ENCODE peak calls at places on chromosomes 2 and 18, in eight cellular contexts. H is endothelial cell of umbilical vein, Q is neural progenitor cell, Z is IMR-90, N is GM12878, A is HCT116, G is PC-9, W is GM23338. S is an unnamed sample.
A peak's percentile ranks its signal among the peaks of the same experiment; 100 is the strongest.

GRCh38 chr2:240949791-240950705 is 43.9 kb downstream of the CROCC2 start:
- DNase-seq in H (no peak), Q (no peak), Z (no peak), N (no peak), A (no peak), G (no peak), W (no peak), S (no peak)

GRCh38 chr2:231161252-231162035 is 36.6 kb upstream of the HTR2B start:
- DNase-seq in H (no peak), Q (no peak), Z (no peak), N (no peak), A (no peak), G (no peak), W (no peak), S (no peak)

GRCh38 chr2:180907731-180908130 is 72.7 kb upstream of the UBE2E3 start:
- DNase-seq in H (no peak), Q (no peak), Z (peak; percentile 84), N (no peak), A (no peak), G (no peak), W (no peak), S (peak; percentile 93)

GRCh38 chr2:159737917-159738296 is 25.6 kb downstream of the MARCHF7 start:
- DNase-seq in H (no peak), Q (no peak), Z (no peak), N (no peak), A (no peak), G (no peak), W (no peak), S (no peak)

GRCh38 chr2:40367652-40368051 is 84.2 kb downstream of the SLC8A1 start:
- DNase-seq in H (no peak), Q (no peak), Z (peak; percentile 93), N (no peak), A (no peak), G (no peak), W (no peak), S (peak; percentile 87)

GRCh38 chr2:236687296-236687955 is 117.8 kb downstream of the ACKR3 start:
- DNase-seq in H (no peak), Q (no peak), Z (no peak), N (no peak), A (no peak), G (no peak), W (no peak), S (no peak)

GRCh38 chr2:111117666-111118454 is 2.9 kb upstream of the BCL2L11 start:
- DNase-seq in H (peak; percentile 66), Q (peak; percentile 63), Z (peak; percentile 77), N (no peak), A (no peak), G (no peak), W (peak; percentile 47), S (peak; percentile 73)

GRCh38 chr2:7508220-7508943 is 591.2 kb downstream of the RNF144A start:
- DNase-seq in H (no peak), Q (no peak), Z (no peak), N (no peak), A (no peak), G (no peak), W (no peak), S (no peak)

GRCh38 chr18:3306391-3306790 is 44.5 kb downstream of the MYL12B start:
- DNase-seq in H (no peak), Q (no peak), Z (no peak), N (no peak), A (no peak), G (no peak), W (no peak), S (no peak)

GRCh38 chr2:142290931-142291330 is 160.1 kb upstream of the LRP1B start:
- DNase-seq in H (no peak), Q (no peak), Z (no peak), N (no peak), A (no peak), G (no peak), W (no peak), S (peak; percentile 57)

GRCh38 chr18:58041633-58042032 is 2.4 kb upstream of the NEDD4L start:
- DNase-seq in H (no peak), Q (no peak), Z (no peak), N (no peak), A (no peak), G (no peak), W (no peak), S (no peak)

GRCh38 chr2:148614024-148614331 is 30.6 kb upstream of the EPC2 start:
- DNase-seq in H (peak; percentile 5), Q (peak; percentile 69), Z (no peak), N (no peak), A (no peak), G (peak; percentile 48), W (peak; percentile 76), S (no peak)

GRCh38 chr2:96773922-96774321 is 13.2 kb downstream of the CNNM4 start:
- DNase-seq in H (no peak), Q (no peak), Z (no peak), N (no peak), A (no peak), G (no peak), W (peak; percentile 51), S (no peak)

GRCh38 chr2:607172-607571 is 70.0 kb downstream of the TMEM18 start:
- DNase-seq in H (no peak), Q (no peak), Z (no peak), N (no peak), A (no peak), G (no peak), W (no peak), S (no peak)

GRCh38 chr2:58826795-58827194 is 585.7 kb upstream of the FANCL start:
- DNase-seq in H (no peak), Q (no peak), Z (no peak), N (no peak), A (no peak), G (no peak), W (no peak), S (no peak)

GRCh38 chr2:111072220-111072871 is 48.4 kb upstream of the BCL2L11 start:
- DNase-seq in H (peak; percentile 98), Q (no peak), Z (peak; percentile 80), N (no peak), A (no peak), G (no peak), W (no peak), S (peak; percentile 90)

GRCh38 chr2:20419752-20420151 is 27.1 kb upstream of the RHOB start:
- DNase-seq in H (no peak), Q (no peak), Z (no peak), N (no peak), A (no peak), G (no peak), W (no peak), S (no peak)

GRCh38 chr2:20416723-20417122 is 30.2 kb upstream of the RHOB start:
- DNase-seq in H (no peak), Q (no peak), Z (no peak), N (no peak), A (no peak), G (no peak), W (no peak), S (no peak)

GRCh38 chr2:20421336-20421987 is 25.4 kb upstream of the RHOB start:
- DNase-seq in H (no peak), Q (no peak), Z (no peak), N (no peak), A (no peak), G (no peak), W (no peak), S (no peak)

GRCh38 chr2:20418519-20418918 is 28.4 kb upstream of the RHOB start:
- DNase-seq in H (no peak), Q (no peak), Z (no peak), N (no peak), A (no peak), G (no peak), W (no peak), S (no peak)

DNA sequence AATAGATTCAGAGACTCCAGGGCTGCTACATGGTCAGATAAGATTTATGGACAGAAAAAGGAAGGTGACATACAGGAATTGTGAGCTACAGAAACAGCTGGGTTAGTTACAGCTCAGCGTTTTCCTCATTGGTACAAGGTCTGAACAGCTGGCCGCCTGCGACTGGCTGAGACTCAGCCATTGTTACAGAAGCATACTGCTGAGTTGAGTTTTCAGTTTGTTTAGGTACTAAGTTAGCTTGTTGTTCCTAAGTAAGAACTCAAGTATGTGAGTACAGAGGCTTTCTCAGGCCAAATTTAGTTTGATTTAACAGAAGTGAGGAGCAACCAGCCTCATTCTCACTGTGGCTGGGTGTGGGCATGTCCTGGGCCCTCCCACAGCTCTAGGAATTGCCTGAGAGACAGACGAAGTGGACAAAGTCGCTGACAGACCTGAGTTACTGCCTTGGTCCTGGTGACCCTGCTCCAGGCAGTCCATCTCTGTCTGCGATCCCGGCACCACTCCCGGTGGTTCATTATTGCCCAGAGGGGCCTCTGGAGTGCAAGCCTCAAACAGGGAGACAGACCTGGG is 27.8 kb upstream of the RHOB start:
- DNase-seq in H (peak; percentile 47), Q (peak; percentile 67), Z (peak; percentile 65), N (no peak), A (no peak), G (no peak), W (no peak), S (no peak)
- H3K4me3 ChIP-seq in H (no peak overlapping the region), Q (no peak overlapping the region), Z (no peak overlapping the region), N (no peak overlapping the region), A (no peak overlapping the region), G (no peak overlapping the region), W (no peak overlapping the region), S (no peak overlapping the region)

GRCh38 chr2:176129013-176129796 is at the start of gene HOXD8:
- DNase-seq in H (peak; percentile 81), Q (peak; percentile 88), Z (peak; percentile 9), N (no peak), A (peak; percentile 59), G (peak; percentile 39), W (peak; percentile 79), S (peak; percentile 56)
- H2AFZ ChIP-seq in H (peak within 1 kb of the TSS; percentile 85), Q (no peak within 1 kb of the TSS), Z (peak within 1 kb of the TSS; percentile 70), N (no peak within 1 kb of the TSS), A (peak within 1 kb of the TSS; percentile 96), G (no peak within 1 kb of the TSS), W (no peak within 1 kb of the TSS), S (no peak within 1 kb of the TSS)

DNA sequence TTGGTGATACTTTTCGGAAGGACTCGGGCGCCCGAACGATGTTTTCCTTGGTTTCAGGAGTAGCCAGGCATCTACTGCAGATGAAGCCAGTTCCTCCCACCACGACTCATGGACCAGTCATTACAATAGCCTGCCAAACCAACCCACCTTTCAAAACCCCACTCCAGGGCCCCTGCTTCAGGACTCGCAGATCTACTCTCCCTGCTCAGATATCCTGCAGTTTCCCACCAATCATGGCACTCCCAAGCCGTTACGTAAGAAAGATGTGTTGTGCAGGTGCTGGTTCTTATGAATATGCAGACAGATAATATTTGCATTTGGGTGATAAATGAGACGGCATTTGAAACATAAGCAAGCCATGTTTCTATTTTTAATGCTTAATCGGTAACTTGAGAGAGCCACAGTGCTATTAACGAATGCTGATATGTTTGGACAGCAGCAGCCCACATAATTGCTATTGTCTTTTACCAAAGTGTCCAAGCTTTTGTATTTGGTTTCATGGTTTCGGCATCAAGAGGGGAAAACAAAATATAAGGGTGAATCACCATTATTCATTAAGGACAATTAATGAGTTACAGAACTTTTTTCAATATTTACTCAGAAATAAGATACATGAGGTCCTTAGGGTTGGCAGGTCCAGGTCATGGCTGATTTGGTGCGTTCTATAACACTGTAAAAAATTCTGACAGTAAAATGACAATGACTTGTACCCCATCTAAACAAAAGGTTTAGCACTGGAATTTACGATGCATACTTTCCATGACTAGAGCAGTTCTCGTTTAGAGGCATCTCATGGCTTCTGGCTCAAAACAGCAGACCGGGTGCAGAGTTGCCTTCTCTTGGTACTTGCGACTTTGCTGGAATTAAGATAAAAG is 3.7 kb upstream of the CYS1 start:
- DNase-seq in H (no peak), Q (no peak), Z (no peak), N (peak; percentile 65), A (no peak), G (no peak), W (no peak), S (no peak)
- H3K27me3 ChIP-seq in H (peaks cover 50% of the 10 kb centered on the region), Q (peaks cover 58% of the 10 kb centered on the region), Z (peaks cover 60% of the 10 kb centered on the region), N (no peaks in the 10 kb centered on the region), A (peaks cover 2% of the 10 kb centered on the region), G (peaks cover 23% of the 10 kb centered on the region), W (peaks cover 25% of the 10 kb centered on the region), S (peaks cover 29% of the 10 kb centered on the region)

GRCh38 chr2:200360364-200360763 is 53.9 kb downstream of the SPATS2L start:
- DNase-seq in H (no peak), Q (peak; percentile 24), Z (no peak), N (no peak), A (no peak), G (no peak), W (peak; percentile 71), S (no peak)
- H3K4me3 ChIP-seq in H (no peak overlapping the region), Q (no peak overlapping the region), Z (no peak overlapping the region), N (no peak overlapping the region), A (no peak overlapping the region), G (no peak overlapping the region), W (no peak overlapping the region), S (no peak overlapping the region)